ENCODE peak calls at places on chromosomes 2 and 18, in six cellular contexts. One of them, this sample, is unnamed.

GRCh38 chr2:172394008-172394407 is 33.4 kb upstream of the ITGA6 start:
- DNase-seq in brain microvascular endothelial cell: no peak
- DNase-seq in neural crest cell: no peak
- DNase-seq in activated gamma-delta T cell treated with anti-CD3 and anti-CD28 coated beads, Interleukin-2, amount 50 U/mL, for 16 hours: no peak
- DNase-seq in NCI-H2029 treated with DMSO at 0.1 percent for 48 hours: no peak
- DNase-seq in stimulated activated CD4-positive, alpha-beta T cell treated with anti-CD3 and anti-CD28 coated beads, TNF-alpha, amount 100 ng/mL, for 48 hours: no peak
- DNase-seq in this sample: no peak

GRCh38 chr2:64338910-64339500 is 115.0 kb upstream of the LGALSL start:
- DNase-seq in brain microvascular endothelial cell: peak; percentile 81
- DNase-seq in neural crest cell: no peak
- DNase-seq in activated gamma-delta T cell treated with anti-CD3 and anti-CD28 coated beads, Interleukin-2, amount 50 U/mL, for 16 hours: peak; percentile 43
- DNase-seq in NCI-H2029 treated with DMSO at 0.1 percent for 48 hours: no peak
- DNase-seq in stimulated activated CD4-positive, alpha-beta T cell treated with anti-CD3 and anti-CD28 coated beads, TNF-alpha, amount 100 ng/mL, for 48 hours: no peak
- DNase-seq in this sample: no peak

GRCh38 chr2:188303363-188304031 is 11.8 kb downstream of the GULP1 start:
- DNase-seq in brain microvascular endothelial cell: peak; percentile 24
- DNase-seq in neural crest cell: no peak
- DNase-seq in activated gamma-delta T cell treated with anti-CD3 and anti-CD28 coated beads, Interleukin-2, amount 50 U/mL, for 16 hours: no peak
- DNase-seq in NCI-H2029 treated with DMSO at 0.1 percent for 48 hours: no peak
- DNase-seq in stimulated activated CD4-positive, alpha-beta T cell treated with anti-CD3 and anti-CD28 coated beads, TNF-alpha, amount 100 ng/mL, for 48 hours: no peak
- DNase-seq in this sample: no peak

GRCh38 chr2:172864182-172864581 is 128.5 kb downstream of the RAPGEF4 start:
- DNase-seq in brain microvascular endothelial cell: peak; percentile 36
- DNase-seq in neural crest cell: peak; percentile 34
- DNase-seq in activated gamma-delta T cell treated with anti-CD3 and anti-CD28 coated beads, Interleukin-2, amount 50 U/mL, for 16 hours: no peak
- DNase-seq in NCI-H2029 treated with DMSO at 0.1 percent for 48 hours: peak; percentile 6
- DNase-seq in stimulated activated CD4-positive, alpha-beta T cell treated with anti-CD3 and anti-CD28 coated beads, TNF-alpha, amount 100 ng/mL, for 48 hours: peak; percentile 0
- DNase-seq in this sample: peak; percentile 15

GRCh38 chr18:70331456-70332097 is 42.7 kb downstream of the SOCS6 start:
- DNase-seq in brain microvascular endothelial cell: no peak
- DNase-seq in neural crest cell: no peak
- DNase-seq in activated gamma-delta T cell treated with anti-CD3 and anti-CD28 coated beads, Interleukin-2, amount 50 U/mL, for 16 hours: no peak
- DNase-seq in NCI-H2029 treated with DMSO at 0.1 percent for 48 hours: no peak
- DNase-seq in stimulated activated CD4-positive, alpha-beta T cell treated with anti-CD3 and anti-CD28 coated beads, TNF-alpha, amount 100 ng/mL, for 48 hours: no peak
- DNase-seq in this sample: no peak

GRCh38 chr2:85705680-85706039 is 11.5 kb downstream of the GNLY start:
- DNase-seq in brain microvascular endothelial cell: peak; percentile 81
- DNase-seq in neural crest cell: no peak
- DNase-seq in activated gamma-delta T cell treated with anti-CD3 and anti-CD28 coated beads, Interleukin-2, amount 50 U/mL, for 16 hours: no peak
- DNase-seq in NCI-H2029 treated with DMSO at 0.1 percent for 48 hours: no peak
- DNase-seq in stimulated activated CD4-positive, alpha-beta T cell treated with anti-CD3 and anti-CD28 coated beads, TNF-alpha, amount 100 ng/mL, for 48 hours: no peak
- DNase-seq in this sample: no peak

GRCh38 chr18:28359177-28359576 is 182.2 kb upstream of the CDH2 start:
- DNase-seq in brain microvascular endothelial cell: no peak
- DNase-seq in neural crest cell: no peak
- DNase-seq in activated gamma-delta T cell treated with anti-CD3 and anti-CD28 coated beads, Interleukin-2, amount 50 U/mL, for 16 hours: no peak
- DNase-seq in NCI-H2029 treated with DMSO at 0.1 percent for 48 hours: no peak
- DNase-seq in stimulated activated CD4-positive, alpha-beta T cell treated with anti-CD3 and anti-CD28 coated beads, TNF-alpha, amount 100 ng/mL, for 48 hours: no peak
- DNase-seq in this sample: no peak

GRCh38 chr2:109348645-109349554 is 219.9 kb downstream of the SH3RF3 start:
- DNase-seq in brain microvascular endothelial cell: no peak
- DNase-seq in neural crest cell: no peak
- DNase-seq in activated gamma-delta T cell treated with anti-CD3 and anti-CD28 coated beads, Interleukin-2, amount 50 U/mL, for 16 hours: peak; percentile 17
- DNase-seq in NCI-H2029 treated with DMSO at 0.1 percent for 48 hours: no peak
- DNase-seq in stimulated activated CD4-positive, alpha-beta T cell treated with anti-CD3 and anti-CD28 coated beads, TNF-alpha, amount 100 ng/mL, for 48 hours: no peak
- DNase-seq in this sample: no peak

GRCh38 chr2:42843131-42843530 is 50.7 kb upstream of the HAAO start:
- DNase-seq in brain microvascular endothelial cell: no peak
- DNase-seq in neural crest cell: no peak
- DNase-seq in activated gamma-delta T cell treated with anti-CD3 and anti-CD28 coated beads, Interleukin-2, amount 50 U/mL, for 16 hours: no peak
- DNase-seq in NCI-H2029 treated with DMSO at 0.1 percent for 48 hours: no peak
- DNase-seq in stimulated activated CD4-positive, alpha-beta T cell treated with anti-CD3 and anti-CD28 coated beads, TNF-alpha, amount 100 ng/mL, for 48 hours: no peak
- DNase-seq in this sample: no peak

GRCh38 chr2:3624059-3624794 is 29.3 kb downstream of the COLEC11 start:
- DNase-seq in brain microvascular endothelial cell: no peak
- DNase-seq in neural crest cell: no peak
- DNase-seq in activated gamma-delta T cell treated with anti-CD3 and anti-CD28 coated beads, Interleukin-2, amount 50 U/mL, for 16 hours: no peak
- DNase-seq in NCI-H2029 treated with DMSO at 0.1 percent for 48 hours: no peak
- DNase-seq in stimulated activated CD4-positive, alpha-beta T cell treated with anti-CD3 and anti-CD28 coated beads, TNF-alpha, amount 100 ng/mL, for 48 hours: no peak
- DNase-seq in this sample: no peak

GRCh38 chr2:66462196-66462825 is 27.4 kb downstream of the MEIS1 start:
- DNase-seq in brain microvascular endothelial cell: no peak
- DNase-seq in neural crest cell: no peak
- DNase-seq in activated gamma-delta T cell treated with anti-CD3 and anti-CD28 coated beads, Interleukin-2, amount 50 U/mL, for 16 hours: no peak
- DNase-seq in NCI-H2029 treated with DMSO at 0.1 percent for 48 hours: no peak
- DNase-seq in stimulated activated CD4-positive, alpha-beta T cell treated with anti-CD3 and anti-CD28 coated beads, TNF-alpha, amount 100 ng/mL, for 48 hours: no peak
- DNase-seq in this sample: no peak

GRCh38 chr2:190809139-190809764 is 71.4 kb upstream of the GLS start:
- DNase-seq in brain microvascular endothelial cell: no peak
- DNase-seq in neural crest cell: no peak
- DNase-seq in activated gamma-delta T cell treated with anti-CD3 and anti-CD28 coated beads, Interleukin-2, amount 50 U/mL, for 16 hours: no peak
- DNase-seq in NCI-H2029 treated with DMSO at 0.1 percent for 48 hours: no peak
- DNase-seq in stimulated activated CD4-positive, alpha-beta T cell treated with anti-CD3 and anti-CD28 coated beads, TNF-alpha, amount 100 ng/mL, for 48 hours: no peak
- DNase-seq in this sample: no peak

GRCh38 chr2:33929467-33929866 is 330.4 kb upstream of the FAM98A start:
- DNase-seq in brain microvascular endothelial cell: no peak
- DNase-seq in neural crest cell: no peak
- DNase-seq in activated gamma-delta T cell treated with anti-CD3 and anti-CD28 coated beads, Interleukin-2, amount 50 U/mL, for 16 hours: no peak
- DNase-seq in NCI-H2029 treated with DMSO at 0.1 percent for 48 hours: no peak
- DNase-seq in stimulated activated CD4-positive, alpha-beta T cell treated with anti-CD3 and anti-CD28 coated beads, TNF-alpha, amount 100 ng/mL, for 48 hours: no peak
- DNase-seq in this sample: peak; percentile 1

GRCh38 chr2:231228223-231228622 is 29.8 kb downstream of the ARMC9 start:
- DNase-seq in brain microvascular endothelial cell: no peak
- DNase-seq in neural crest cell: no peak
- DNase-seq in activated gamma-delta T cell treated with anti-CD3 and anti-CD28 coated beads, Interleukin-2, amount 50 U/mL, for 16 hours: no peak
- DNase-seq in NCI-H2029 treated with DMSO at 0.1 percent for 48 hours: peak; percentile 37
- DNase-seq in stimulated activated CD4-positive, alpha-beta T cell treated with anti-CD3 and anti-CD28 coated beads, TNF-alpha, amount 100 ng/mL, for 48 hours: no peak
- DNase-seq in this sample: peak; percentile 65

GRCh38 chr18:54416459-54416858 is 58.8 kb downstream of the C18orf54 start:
- DNase-seq in brain microvascular endothelial cell: peak; percentile 68
- DNase-seq in neural crest cell: no peak
- DNase-seq in activated gamma-delta T cell treated with anti-CD3 and anti-CD28 coated beads, Interleukin-2, amount 50 U/mL, for 16 hours: no peak
- DNase-seq in NCI-H2029 treated with DMSO at 0.1 percent for 48 hours: no peak
- DNase-seq in stimulated activated CD4-positive, alpha-beta T cell treated with anti-CD3 and anti-CD28 coated beads, TNF-alpha, amount 100 ng/mL, for 48 hours: no peak
- DNase-seq in this sample: no peak

GRCh38 chr18:31424383-31424988 is 23.1 kb upstream of the DSG3 start:
- DNase-seq in brain microvascular endothelial cell: peak; percentile 48
- DNase-seq in neural crest cell: peak; percentile 41
- DNase-seq in activated gamma-delta T cell treated with anti-CD3 and anti-CD28 coated beads, Interleukin-2, amount 50 U/mL, for 16 hours: no peak
- DNase-seq in NCI-H2029 treated with DMSO at 0.1 percent for 48 hours: no peak
- DNase-seq in stimulated activated CD4-positive, alpha-beta T cell treated with anti-CD3 and anti-CD28 coated beads, TNF-alpha, amount 100 ng/mL, for 48 hours: no peak
- DNase-seq in this sample: no peak

GRCh38 chr2:140589696-140590095 is 1541.1 kb downstream of the LRP1B start:
- DNase-seq in brain microvascular endothelial cell: no peak
- DNase-seq in neural crest cell: no peak
- DNase-seq in activated gamma-delta T cell treated with anti-CD3 and anti-CD28 coated beads, Interleukin-2, amount 50 U/mL, for 16 hours: no peak
- DNase-seq in NCI-H2029 treated with DMSO at 0.1 percent for 48 hours: no peak
- DNase-seq in stimulated activated CD4-positive, alpha-beta T cell treated with anti-CD3 and anti-CD28 coated beads, TNF-alpha, amount 100 ng/mL, for 48 hours: no peak
- DNase-seq in this sample: no peak

GRCh38 chr2:54685263-54685775 is 38.1 kb upstream of the EML6 start:
- DNase-seq in brain microvascular endothelial cell: no peak
- DNase-seq in neural crest cell: no peak
- DNase-seq in activated gamma-delta T cell treated with anti-CD3 and anti-CD28 coated beads, Interleukin-2, amount 50 U/mL, for 16 hours: no peak
- DNase-seq in NCI-H2029 treated with DMSO at 0.1 percent for 48 hours: no peak
- DNase-seq in stimulated activated CD4-positive, alpha-beta T cell treated with anti-CD3 and anti-CD28 coated beads, TNF-alpha, amount 100 ng/mL, for 48 hours: no peak
- DNase-seq in this sample: no peak